ENCODE peak calls at places on chromosome 12, in seven cellular contexts. One of them, this sample, is unnamed.

GRCh38 chr12:120048258-120048657 is 59.2 kb downstream of the BICDL1 start:
- DNase-seq in H1: no peak
- DNase-seq in mesendoderm: no peak
- DNase-seq in mesenchymal stem cell: no peak
- DNase-seq in trophoblast cell: no peak
- DNase-seq in H9: no peak
- DNase-seq in IMR-90: no peak
- DNase-seq in this sample: no peak

GRCh38 chr12:31772685-31773222 is 43.9 kb upstream of the AMN1 start:
- DNase-seq in IMR-90: no peak
- DNase-seq in H9: peak
- DNase-seq in trophoblast cell: no peak
- DNase-seq in H1: no peak
- DNase-seq in mesenchymal stem cell: no peak
- DNase-seq in mesendoderm: peak
- DNase-seq in this sample: no peak

GRCh38 chr12:116916714-116917114 is 6.0 kb downstream of the FBXW8 start:
- DNase-seq in mesenchymal stem cell: peak
- DNase-seq in IMR-90: peak
- DNase-seq in mesendoderm: peak
- DNase-seq in trophoblast cell: peak
- DNase-seq in H1: no peak
- DNase-seq in H9: no peak
- DNase-seq in this sample: no peak

GRCh38 chr12:112546996-112547395 is 128.2 kb downstream of the PTPN11 start:
- DNase-seq in mesenchymal stem cell: no peak
- DNase-seq in H1: no peak
- DNase-seq in H9: no peak
- DNase-seq in mesendoderm: no peak
- DNase-seq in trophoblast cell: no peak
- DNase-seq in IMR-90: no peak
- DNase-seq in this sample: no peak

GRCh38 chr12:117031843-117032592 is 67.2 kb downstream of the TESC start:
- DNase-seq in H1: no peak
- DNase-seq in mesendoderm: no peak
- DNase-seq in mesenchymal stem cell: no peak
- DNase-seq in trophoblast cell: no peak
- DNase-seq in H9: no peak
- DNase-seq in IMR-90: no peak
- DNase-seq in this sample: no peak

GRCh38 chr12:1932264-1932777 is 13.9 kb upstream of the CACNA2D4 start:
- DNase-seq in IMR-90: no peak
- DNase-seq in mesenchymal stem cell: no peak
- DNase-seq in H9: peak
- DNase-seq in mesendoderm: no peak
- DNase-seq in trophoblast cell: no peak
- DNase-seq in H1: no peak
- DNase-seq in this sample: no peak

GRCh38 chr12:121344506-121344905 is 7.7 kb downstream of the ANAPC5 start:
- DNase-seq in H1: no peak
- DNase-seq in H9: no peak
- DNase-seq in mesendoderm: no peak
- DNase-seq in IMR-90: no peak
- DNase-seq in trophoblast cell: no peak
- DNase-seq in mesenchymal stem cell: no peak
- DNase-seq in this sample: no peak

GRCh38 chr12:26499979-26500640 is 304.7 kb downstream of the SSPN start:
- DNase-seq in H1: no peak
- DNase-seq in IMR-90: no peak
- DNase-seq in trophoblast cell: no peak
- DNase-seq in H9: no peak
- DNase-seq in mesenchymal stem cell: no peak
- DNase-seq in mesendoderm: no peak
- DNase-seq in this sample: no peak

GRCh38 chr12:53233671-53234091 is 1.7 kb upstream of the RARG start:
- DNase-seq in H9: peak
- DNase-seq in H1: no peak
- DNase-seq in IMR-90: no peak
- DNase-seq in mesenchymal stem cell: no peak
- DNase-seq in mesendoderm: no peak
- DNase-seq in trophoblast cell: no peak
- DNase-seq in this sample: no peak

GRCh38 chr12:22518067-22518719 is 26.1 kb downstream of the C2CD5 start:
- DNase-seq in trophoblast cell: no peak
- DNase-seq in H1: no peak
- DNase-seq in IMR-90: peak
- DNase-seq in mesenchymal stem cell: no peak
- DNase-seq in mesendoderm: no peak
- DNase-seq in H9: no peak
- DNase-seq in this sample: no peak

GRCh38 chr12:47730341-47730744 is 5.1 kb upstream of the ENDOU start:
- DNase-seq in mesendoderm: no peak
- DNase-seq in trophoblast cell: peak
- DNase-seq in mesenchymal stem cell: no peak
- DNase-seq in H1: no peak
- DNase-seq in H9: no peak
- DNase-seq in IMR-90: peak
- DNase-seq in this sample: no peak

GRCh38 chr12:86256169-86256568 is at the start of gene MGAT4C:
- DNase-seq in mesenchymal stem cell: peak
- DNase-seq in H1: no peak
- DNase-seq in mesendoderm: no peak
- DNase-seq in trophoblast cell: no peak
- DNase-seq in IMR-90: no peak
- DNase-seq in H9: no peak
- DNase-seq in this sample: no peak

GRCh38 chr12:332581-333205 is 56.4 kb downstream of the KDM5A start:
- DNase-seq in mesenchymal stem cell: no peak
- DNase-seq in mesendoderm: no peak
- DNase-seq in H9: no peak
- DNase-seq in IMR-90: no peak
- DNase-seq in H1: no peak
- DNase-seq in trophoblast cell: no peak
- DNase-seq in this sample: no peak

GRCh38 chr12:6828671-6829531 is 694 bp downstream of the P3H3 start:
- DNase-seq in trophoblast cell: no peak
- DNase-seq in IMR-90: peak
- DNase-seq in mesenchymal stem cell: no peak
- DNase-seq in H1: no peak
- DNase-seq in H9: peak
- DNase-seq in mesendoderm: peak
- DNase-seq in this sample: no peak

GRCh38 chr12:39441963-39442894 is 691 bp downstream of the KIF21A start:
- DNase-seq in H1: no peak
- DNase-seq in IMR-90: no peak
- DNase-seq in mesenchymal stem cell: peak
- DNase-seq in mesendoderm: peak
- DNase-seq in trophoblast cell: peak
- DNase-seq in H9: peak
- DNase-seq in this sample: peak

GRCh38 chr12:121202407-121203355 is 7.2 kb upstream of the P2RX4 start:
- DNase-seq in mesenchymal stem cell: no peak
- DNase-seq in mesendoderm: no peak
- DNase-seq in IMR-90: no peak
- DNase-seq in trophoblast cell: no peak
- DNase-seq in H1: no peak
- DNase-seq in H9: no peak
- DNase-seq in this sample: no peak

GRCh38 chr12:4518106-4518728 is 20.5 kb upstream of the RAD51AP1 start:
- DNase-seq in mesendoderm: no peak
- DNase-seq in mesenchymal stem cell: peak
- DNase-seq in H9: no peak
- DNase-seq in trophoblast cell: peak
- DNase-seq in IMR-90: peak
- DNase-seq in H1: no peak
- DNase-seq in this sample: no peak

GRCh38 chr12:60921541-60921940 is 1325.7 kb downstream of the SLC16A7 start:
- DNase-seq in mesenchymal stem cell: no peak
- DNase-seq in IMR-90: no peak
- DNase-seq in mesendoderm: no peak
- DNase-seq in trophoblast cell: no peak
- DNase-seq in H9: no peak
- DNase-seq in H1: no peak
- DNase-seq in this sample: no peak

GRCh38 chr12:84689638-84690037 is 223.0 kb downstream of the SLC6A15 start:
- DNase-seq in trophoblast cell: no peak
- DNase-seq in H1: no peak
- DNase-seq in mesenchymal stem cell: no peak
- DNase-seq in H9: peak
- DNase-seq in mesendoderm: no peak
- DNase-seq in IMR-90: no peak
- DNase-seq in this sample: no peak

GRCh38 chr12:101819467-101819866 is 11.3 kb downstream of the GNPTAB start:
- DNase-seq in IMR-90: peak
- DNase-seq in mesendoderm: no peak
- DNase-seq in trophoblast cell: no peak
- DNase-seq in H1: no peak
- DNase-seq in mesenchymal stem cell: no peak
- DNase-seq in H9: no peak
- DNase-seq in this sample: no peak
- H2BK120ac ChIP-seq in IMR-90: no peak
- H2BK120ac ChIP-seq in mesendoderm: no peak
- H2BK120ac ChIP-seq in trophoblast cell: no peak
- H2BK120ac ChIP-seq in H1: no peak
- H2BK120ac ChIP-seq in mesenchymal stem cell: no peak
- H2BK120ac ChIP-seq in H9: no peak
- H2BK120ac ChIP-seq in this sample: no peak

GRCh38 chr12:62898568-62898967 is 36.4 kb downstream of the PPM1H start:
- DNase-seq in H9: no peak
- DNase-seq in mesendoderm: no peak
- DNase-seq in H1: no peak
- DNase-seq in mesenchymal stem cell: no peak
- DNase-seq in IMR-90: no peak
- DNase-seq in trophoblast cell: no peak
- DNase-seq in this sample: no peak

GRCh38 chr12:62895351-62895750 is 39.6 kb downstream of the PPM1H start:
- DNase-seq in trophoblast cell: no peak
- DNase-seq in mesenchymal stem cell: no peak
- DNase-seq in IMR-90: no peak
- DNase-seq in mesendoderm: no peak
- DNase-seq in H9: no peak
- DNase-seq in H1: no peak
- DNase-seq in this sample: no peak

GRCh38 chr12:62891805-62892549 is 43.0 kb downstream of the PPM1H start:
- DNase-seq in H1: no peak
- DNase-seq in mesenchymal stem cell: no peak
- DNase-seq in trophoblast cell: peak
- DNase-seq in H9: no peak
- DNase-seq in mesendoderm: no peak
- DNase-seq in IMR-90: no peak
- DNase-seq in this sample: no peak

GRCh38 chr12:62893276-62893675 is 41.7 kb downstream of the PPM1H start:
- DNase-seq in mesenchymal stem cell: no peak
- DNase-seq in IMR-90: no peak
- DNase-seq in H1: no peak
- DNase-seq in H9: no peak
- DNase-seq in mesendoderm: no peak
- DNase-seq in trophoblast cell: no peak
- DNase-seq in this sample: no peak
- H2BK120ac ChIP-seq in mesenchymal stem cell: no peak
- H2BK120ac ChIP-seq in IMR-90: no peak
- H2BK120ac ChIP-seq in H1: no peak
- H2BK120ac ChIP-seq in H9: no peak
- H2BK120ac ChIP-seq in mesendoderm: no peak
- H2BK120ac ChIP-seq in trophoblast cell: no peak
- H2BK120ac ChIP-seq in this sample: no peak

DNA sequence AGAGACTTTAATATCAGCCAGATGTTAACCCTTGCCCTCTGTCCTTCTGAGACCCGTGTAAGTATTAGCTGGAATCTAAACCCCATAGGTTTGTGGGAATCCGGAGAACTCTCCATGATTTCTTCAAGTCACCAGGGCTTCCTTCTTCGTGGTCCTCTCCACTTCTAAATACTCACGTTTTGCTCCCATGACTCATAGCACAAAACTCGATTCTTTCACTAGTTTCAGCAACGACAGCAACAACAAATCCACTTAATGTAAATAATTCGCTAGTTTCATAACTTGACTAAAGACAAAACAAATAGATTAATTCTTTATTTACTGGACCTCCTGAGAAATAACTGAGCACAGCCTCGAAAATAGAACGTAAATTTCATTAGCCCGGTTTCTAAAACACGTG is 4.4 kb upstream of the CLEC2A start:
- DNase-seq in IMR-90: peak
- DNase-seq in H9: no peak
- DNase-seq in mesenchymal stem cell: peak
- DNase-seq in trophoblast cell: no peak
- DNase-seq in mesendoderm: no peak
- DNase-seq in H1: no peak
- DNase-seq in this sample: no peak
- H2BK120ac ChIP-seq in IMR-90: no peak
- H2BK120ac ChIP-seq in H9: no peak
- H2BK120ac ChIP-seq in mesenchymal stem cell: no peak
- H2BK120ac ChIP-seq in trophoblast cell: no peak
- H2BK120ac ChIP-seq in mesendoderm: no peak
- H2BK120ac ChIP-seq in H1: no peak
- H2BK120ac ChIP-seq in this sample: no peak

GRCh38 chr12:70449758-70450341 is 83.8 kb downstream of the KCNMB4 start:
- DNase-seq in H9: no peak
- DNase-seq in IMR-90: no peak
- DNase-seq in H1: no peak
- DNase-seq in mesendoderm: no peak
- DNase-seq in trophoblast cell: no peak
- DNase-seq in mesenchymal stem cell: no peak
- DNase-seq in this sample: no peak

GRCh38 chr12:70443274-70443673 is 77.2 kb downstream of the KCNMB4 start:
- DNase-seq in H1: no peak
- DNase-seq in mesendoderm: no peak
- DNase-seq in trophoblast cell: no peak
- DNase-seq in H9: no peak
- DNase-seq in mesenchymal stem cell: peak
- DNase-seq in IMR-90: no peak
- DNase-seq in this sample: no peak

GRCh38 chr12:70448371-70448770 is 82.3 kb downstream of the KCNMB4 start:
- DNase-seq in IMR-90: no peak
- DNase-seq in mesenchymal stem cell: no peak
- DNase-seq in trophoblast cell: no peak
- DNase-seq in H1: no peak
- DNase-seq in mesendoderm: no peak
- DNase-seq in H9: no peak
- DNase-seq in this sample: no peak

GRCh38 chr12:70449074-70449757 is 83.1 kb downstream of the KCNMB4 start:
- DNase-seq in trophoblast cell: no peak
- DNase-seq in H1: no peak
- DNase-seq in IMR-90: peak
- DNase-seq in H9: no peak
- DNase-seq in mesenchymal stem cell: no peak
- DNase-seq in mesendoderm: no peak
- DNase-seq in this sample: no peak

DNA sequence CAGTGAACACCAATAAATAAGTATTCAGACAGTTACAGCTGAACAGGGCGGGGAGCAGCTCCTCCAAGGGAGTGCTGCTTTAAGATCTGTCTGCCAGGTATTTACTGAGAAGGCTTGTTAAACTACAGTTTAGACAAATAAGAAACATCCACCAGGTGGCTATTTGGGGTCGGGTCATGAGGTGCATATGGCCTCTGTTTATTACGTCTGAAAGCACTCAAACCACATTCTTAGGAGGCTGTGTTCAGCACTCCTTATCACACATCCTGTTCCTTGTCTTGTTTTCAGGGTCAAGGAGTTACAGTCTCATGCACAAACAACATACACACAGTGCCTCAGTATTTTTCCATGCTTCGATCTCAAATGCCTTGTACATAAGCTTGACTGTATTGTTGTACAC is 78.8 kb downstream of the KCNMB4 start:
- DNase-seq in mesendoderm: no peak
- DNase-seq in mesenchymal stem cell: no peak
- DNase-seq in trophoblast cell: no peak
- DNase-seq in IMR-90: no peak
- DNase-seq in H1: no peak
- DNase-seq in H9: no peak
- DNase-seq in this sample: no peak
- H2BK120ac ChIP-seq in mesendoderm: no peak
- H2BK120ac ChIP-seq in mesenchymal stem cell: no peak
- H2BK120ac ChIP-seq in trophoblast cell: no peak
- H2BK120ac ChIP-seq in IMR-90: no peak
- H2BK120ac ChIP-seq in H1: no peak
- H2BK120ac ChIP-seq in H9: no peak
- H2BK120ac ChIP-seq in this sample: no peak